ENCODE peak calls at places on chromosomes 16 and 17, in eight cellular contexts. S, Z, H, J, U, L, K and E are unnamed samples.

GRCh38 chr16:88502776-88503280 is 49.7 kb downstream of the ZFPM1 start:
- DNase-seq in S (no peak), Z (no peak), H (no peak), J (no peak), U (no peak), L (no peak), K (no peak), E (no peak)

GRCh38 chr17:12342609-12343248 is 322.1 kb downstream of the MAP2K4 start:
- DNase-seq in S (no peak), Z (no peak), H (no peak), J (peak), U (peak), L (no peak), K (no peak), E (peak)

GRCh38 chr16:2933136-2933535 is 21.4 kb downstream of the FLYWCH1 start:
- DNase-seq in S (no peak), Z (no peak), H (peak), J (no peak), U (no peak), L (no peak), K (no peak), E (no peak)

GRCh38 chr16:31875112-31875803 is 1.7 kb downstream of the ZNF267 start:
- DNase-seq in S (no peak), Z (no peak), H (no peak), J (no peak), U (no peak), L (peak), K (peak), E (no peak)

GRCh38 chr17:27577124-27577761 is 53.7 kb upstream of the LGALS9 start:
- DNase-seq in S (no peak), Z (no peak), H (no peak), J (peak), U (no peak), L (no peak), K (peak), E (peak)

GRCh38 chr16:85453179-85453678 is 159.9 kb upstream of the GSE1 start:
- DNase-seq in S (no peak), Z (no peak), H (no peak), J (no peak), U (no peak), L (no peak), K (no peak), E (no peak)

GRCh38 chr16:2385441-2385840 is 43.8 kb upstream of the CCNF start:
- DNase-seq in S (no peak), Z (no peak), H (no peak), J (peak), U (no peak), L (no peak), K (no peak), E (peak)

GRCh38 chr16:20750558-20750957 is 8.9 kb upstream of the THUMPD1 start:
- DNase-seq in S (no peak), Z (no peak), H (no peak), J (no peak), U (no peak), L (no peak), K (no peak), E (no peak)

GRCh38 chr16:56729736-56730662 is at the start of gene NUP93:
- DNase-seq in S (peak), Z (peak), H (peak), J (peak), U (peak), L (peak), K (peak), E (peak)

GRCh38 chr16:57999971-58000705 is at the start of gene ZNF319:
- DNase-seq in S (no peak), Z (no peak), H (no peak), J (peak), U (no peak), L (no peak), K (no peak), E (no peak)

GRCh38 chr17:64369007-64369893 is 21.4 kb downstream of the PECAM1 start:
- DNase-seq in S (no peak), Z (no peak), H (no peak), J (no peak), U (no peak), L (no peak), K (no peak), E (no peak)

GRCh38 chr17:57523926-57524634 is 221.0 kb downstream of the CCDC182 start:
- DNase-seq in S (no peak), Z (no peak), H (no peak), J (peak), U (no peak), L (no peak), K (peak), E (peak)

GRCh38 chr17:1755993-1756306 is 5.9 kb upstream of the SERPINF1 start:
- DNase-seq in S (no peak), Z (no peak), H (no peak), J (no peak), U (no peak), L (no peak), K (no peak), E (no peak)

GRCh38 chr17:82956726-82957468 is 117.1 kb upstream of the ZNF750 start:
- DNase-seq in S (no peak), Z (no peak), H (no peak), J (no peak), U (no peak), L (no peak), K (no peak), E (no peak)

GRCh38 chr17:73203135-73203787 is 10.4 kb downstream of the COG1 start:
- DNase-seq in S (no peak), Z (no peak), H (no peak), J (no peak), U (no peak), L (no peak), K (no peak), E (no peak)

GRCh38 chr16:73213761-73214480 is 166.0 kb upstream of the ZFHX3 start:
- DNase-seq in S (no peak), Z (no peak), H (no peak), J (no peak), U (no peak), L (no peak), K (no peak), E (no peak)

GRCh38 chr16:53546988-53547391 is 44.0 kb upstream of the AKTIP start:
- DNase-seq in S (no peak), Z (no peak), H (no peak), J (no peak), U (no peak), L (no peak), K (peak), E (peak)

GRCh38 chr17:42519546-42520444 is 16.2 kb upstream of the NAGLU start:
- DNase-seq in S (no peak), Z (peak), H (no peak), J (peak), U (no peak), L (no peak), K (peak), E (peak)

GRCh38 chr16:637081-638018 is 1.2 kb upstream of the METTL26 start:
- DNase-seq in S (no peak), Z (peak), H (peak), J (no peak), U (peak), L (peak), K (no peak), E (no peak)

GRCh38 chr17:81027591-81028505 is 7.1 kb upstream of the BAIAP2 start:
- DNase-seq in S (no peak), Z (no peak), H (no peak), J (no peak), U (no peak), L (no peak), K (no peak), E (no peak)

GRCh38 chr17:60169921-60170817 is 20.4 kb downstream of the CA4 start:
- DNase-seq in S (no peak), Z (no peak), H (no peak), J (no peak), U (no peak), L (peak), K (peak), E (no peak)

GRCh38 chr16:4618645-4619418 is 4.1 kb upstream of the UBALD1 start:
- DNase-seq in S (no peak), Z (no peak), H (no peak), J (no peak), U (no peak), L (no peak), K (no peak), E (no peak)

GRCh38 chr16:19991614-19992013 is 82.1 kb downstream of the GPR139 start:
- DNase-seq in S (no peak), Z (no peak), H (no peak), J (no peak), U (no peak), L (no peak), K (no peak), E (peak)

GRCh38 chr16:71775949-71776348 is 32.7 kb downstream of the AP1G1 start:
- DNase-seq in S (no peak), Z (no peak), H (no peak), J (no peak), U (peak), L (no peak), K (no peak), E (no peak)

GRCh38 chr16:19555938-19556778 is 655 bp downstream of the VPS35L start:
- DNase-seq in S (no peak), Z (no peak), H (no peak), J (peak), U (peak), L (peak), K (peak), E (peak)

GRCh38 chr16:87790278-87791023 is 24.7 kb upstream of the KLHDC4 start:
- DNase-seq in S (no peak), Z (no peak), H (no peak), J (no peak), U (no peak), L (no peak), K (no peak), E (peak)

GRCh38 chr16:71645450-71645849 is 19.5 kb downstream of the MARVELD3 start:
- DNase-seq in S (no peak), Z (no peak), H (no peak), J (peak), U (peak), L (no peak), K (peak), E (no peak)

GRCh38 chr16:81994485-81994884 is 16.8 kb downstream of the SDR42E1 start:
- DNase-seq in S (no peak), Z (no peak), H (no peak), J (no peak), U (no peak), L (no peak), K (no peak), E (no peak)

GRCh38 chr17:19278729-19279128 is 41.6 kb downstream of the EPN2 start:
- DNase-seq in S (no peak), Z (no peak), H (no peak), J (no peak), U (no peak), L (no peak), K (no peak), E (no peak)

GRCh38 chr17:78343433-78344201 is 16.3 kb downstream of the SOCS3 start:
- DNase-seq in S (peak), Z (no peak), H (no peak), J (no peak), U (peak), L (peak), K (peak), E (no peak)

GRCh38 chr17:67474081-67474661 is 97.1 kb downstream of the PITPNC1 start:
- DNase-seq in S (no peak), Z (no peak), H (no peak), J (peak), U (no peak), L (no peak), K (no peak), E (no peak)

GRCh38 chr17:17769869-17770361 is 66.9 kb downstream of the SREBF1 start:
- DNase-seq in S (no peak), Z (no peak), H (no peak), J (no peak), U (no peak), L (no peak), K (no peak), E (no peak)

GRCh38 chr17:61468263-61468907 is 16.2 kb downstream of the TBX4 start:
- DNase-seq in S (no peak), Z (no peak), H (no peak), J (no peak), U (no peak), L (no peak), K (no peak), E (no peak)

GRCh38 chr16:23509441-23509754 is 896 bp downstream of the GGA2 start:
- DNase-seq in S (no peak), Z (no peak), H (no peak), J (no peak), U (no peak), L (no peak), K (no peak), E (no peak)